ENCODE peak calls at places on chromosomes 5 and 9, in four cellular contexts. Z is osteoblast, T is progenitor cell of endocrine pancreas, B is sigmoid colon. F is an unnamed sample.

GRCh38 chr9:107489687-107490605 is at the start of gene KLF4:
- DNase-seq in B (peak; percentile 97), Z (peak; percentile 98), T (peak; percentile 73), F (peak; percentile 91)

GRCh38 chr5:115098041-115098702 is 71.5 kb downstream of the TRIM36 start:
- DNase-seq in Z (no peak), T (no peak), B (no peak), F (no peak)

GRCh38 chr5:133992429-133993151 is 12.2 kb downstream of the VDAC1 start:
- DNase-seq in Z (peak; percentile 14), T (no peak), B (no peak), F (no peak)

GRCh38 chr5:22250528-22250927 is 602.6 kb downstream of the CDH12 start:
- DNase-seq in Z (no peak), B (no peak), T (no peak), F (no peak)

GRCh38 chr5:171961117-171961516 is 45.3 kb downstream of the FBXW11 start:
- DNase-seq in B (no peak), Z (no peak), T (no peak), F (peak; percentile 34)

GRCh38 chr5:167339205-167339604 is 952.2 kb upstream of the WWC1 start:
- DNase-seq in T (no peak), Z (no peak), B (no peak), F (no peak)

GRCh38 chr5:137575211-137575610 is 76.1 kb upstream of the SPOCK1 start:
- DNase-seq in B (no peak), T (no peak), Z (no peak), F (no peak)

GRCh38 chr9:73683862-73684591 is 532.4 kb downstream of the ANXA1 start:
- DNase-seq in Z (peak; percentile 36), B (no peak), T (no peak), F (no peak)

GRCh38 chr5:9698125-9698848 is 68.1 kb upstream of the TAS2R1 start:
- DNase-seq in B (no peak), Z (no peak), T (no peak), F (no peak)

GRCh38 chr5:155189981-155190380 is 176.4 kb downstream of the KIF4B start:
- DNase-seq in Z (no peak), B (no peak), T (no peak), F (no peak)

GRCh38 chr5:100794218-100794617 is 108.9 kb downstream of the ST8SIA4 start:
- DNase-seq in Z (no peak), T (no peak), B (no peak), F (no peak)

GRCh38 chr5:142871880-142872200 is 101.7 kb downstream of the ARHGAP26 start:
- DNase-seq in B (no peak), T (no peak), Z (peak; percentile 88), F (no peak)

GRCh38 chr5:104071887-104072286 is 509.3 kb upstream of the NUDT12 start:
- DNase-seq in B (no peak), T (no peak), Z (peak; percentile 10), F (no peak)

GRCh38 chr5:57724836-57725235 is 242.2 kb upstream of the ACTBL2 start:
- DNase-seq in T (no peak), Z (peak; percentile 69), B (no peak), F (no peak)

GRCh38 chr5:57651127-57651526 is 168.5 kb upstream of the ACTBL2 start:
- DNase-seq in T (no peak), B (no peak), Z (no peak), F (no peak)

GRCh38 chr5:16557477-16557876 is 59.3 kb downstream of the RETREG1 start:
- DNase-seq in T (no peak), B (no peak), Z (no peak), F (no peak)

GRCh38 chr5:939368-939767 is 46.7 kb downstream of the TRIP13 start:
- DNase-seq in B (peak; percentile 34), T (no peak), Z (no peak), F (peak; percentile 6)

GRCh38 chr5:25119654-25120053 is 474.9 kb upstream of the CDH10 start:
- DNase-seq in T (no peak), Z (peak; percentile 34), B (no peak), F (no peak)

GRCh38 chr5:55570026-55570425 is 35.3 kb upstream of the PLPP1 start:
- DNase-seq in B (no peak), Z (peak; percentile 82), T (no peak), F (no peak)

GRCh38 chr5:65742565-65743231 is 20.7 kb downstream of the NLN start:
- DNase-seq in T (no peak), B (no peak), Z (peak; percentile 73), F (no peak)

GRCh38 chr5:53335115-53335514 is 145.3 kb upstream of the FST start:
- DNase-seq in Z (no peak), T (no peak), B (no peak), F (no peak)

GRCh38 chr9:68560131-68560844 is 19.6 kb upstream of the TMEM252 start:
- DNase-seq in B (peak; percentile 83), Z (no peak), T (no peak), F (no peak)

GRCh38 chr5:51345106-51345505 is 38.1 kb upstream of the ISL1 start:
- DNase-seq in Z (no peak), B (no peak), T (no peak), F (no peak)

GRCh38 chr9:97516111-97516510 is 14.6 kb downstream of the TMOD1 start:
- DNase-seq in B (no peak), Z (no peak), T (no peak), F (no peak)

GRCh38 chr5:169856571-169856970 is 123.7 kb downstream of the INSYN2B start:
- DNase-seq in B (no peak), T (no peak), Z (peak; percentile 54), F (no peak)

GRCh38 chr5:74155501-74155900 is 485.0 kb downstream of the ENC1 start:
- DNase-seq in T (no peak), Z (no peak), B (no peak), F (no peak)

GRCh38 chr5:61030163-61030482 is 85.1 kb downstream of the NDUFAF2 start:
- DNase-seq in Z (no peak), T (no peak), B (no peak), F (no peak)

GRCh38 chr5:35477321-35477720 is 140.3 kb upstream of the SPEF2 start:
- DNase-seq in Z (no peak), B (no peak), T (no peak), F (no peak)

GRCh38 chr9:5509573-5509972 is 758 bp upstream of the PDCD1LG2 start:
- DNase-seq in T (no peak), B (no peak), Z (peak; percentile 51), F (no peak)

GRCh38 chr5:109412981-109413402 is 3.2 kb upstream of the PJA2 start:
- DNase-seq in B (no peak), Z (peak; percentile 15), T (no peak), F (no peak)

GRCh38 chr5:33981408-33982171 is 2.9 kb downstream of the SLC45A2 start:
- DNase-seq in T (no peak), Z (peak; percentile 31), B (no peak), F (no peak)

GRCh38 chr9:86723351-86723750 is 224.0 kb downstream of the GAS1 start:
- DNase-seq in B (no peak), T (no peak), Z (no peak), F (no peak)

GRCh38 chr9:87824886-87825285 is 57.8 kb upstream of the SPATA31E1 start:
- DNase-seq in T (no peak), B (no peak), Z (no peak), F (no peak)

GRCh38 chr9:87827341-87827740 is 55.3 kb upstream of the SPATA31E1 start:
- DNase-seq in Z (peak; percentile 84), T (no peak), B (no peak), F (no peak)

GRCh38 chr9:87826331-87826730 is 56.3 kb upstream of the SPATA31E1 start:
- DNase-seq in T (no peak), Z (no peak), B (no peak), F (no peak)

GRCh38 chr9:87829756-87830155 is 52.9 kb upstream of the SPATA31E1 start:
- DNase-seq in Z (peak; percentile 47), B (no peak), T (no peak), F (no peak)

DNA sequence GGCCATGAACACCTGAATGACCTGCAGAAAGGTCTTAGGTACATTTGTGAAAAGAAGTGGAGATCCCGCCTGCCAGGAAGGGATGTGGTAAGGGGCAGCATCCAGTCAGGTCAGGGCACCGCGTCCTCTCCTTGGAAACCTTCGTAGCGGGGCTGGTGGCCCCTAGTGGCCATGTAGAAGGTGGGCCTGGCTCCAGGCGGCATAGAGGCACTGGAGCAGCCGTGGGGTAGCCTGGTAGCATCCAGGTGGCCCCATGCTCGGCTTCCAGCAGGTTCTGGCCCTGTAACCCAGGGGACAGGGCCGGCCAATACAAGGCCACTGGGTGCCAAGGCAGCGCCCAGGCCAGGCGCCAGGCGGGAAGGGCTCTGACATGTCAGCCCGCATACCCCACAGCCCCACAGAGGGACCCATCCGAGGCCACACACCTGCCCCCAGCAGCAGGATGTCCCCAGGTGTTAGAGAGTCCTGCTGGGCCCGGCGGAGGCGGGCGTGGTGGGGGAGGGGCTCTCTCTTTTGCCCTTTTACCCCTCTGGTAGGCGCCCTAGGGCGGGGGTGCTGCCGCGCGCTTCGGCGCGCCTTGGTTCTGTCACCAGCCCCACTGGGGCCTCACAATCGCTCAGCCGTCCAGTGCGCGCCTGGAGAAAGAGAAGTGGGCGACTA is 58.3 kb upstream of the SPATA31E1 start:
- DNase-seq in B (no peak), Z (peak; percentile 49), T (no peak), F (no peak)
- TF ChIP-seq CTCF in B (no peak), Z (no peak), T (no peak), F (no peak)

DNA sequence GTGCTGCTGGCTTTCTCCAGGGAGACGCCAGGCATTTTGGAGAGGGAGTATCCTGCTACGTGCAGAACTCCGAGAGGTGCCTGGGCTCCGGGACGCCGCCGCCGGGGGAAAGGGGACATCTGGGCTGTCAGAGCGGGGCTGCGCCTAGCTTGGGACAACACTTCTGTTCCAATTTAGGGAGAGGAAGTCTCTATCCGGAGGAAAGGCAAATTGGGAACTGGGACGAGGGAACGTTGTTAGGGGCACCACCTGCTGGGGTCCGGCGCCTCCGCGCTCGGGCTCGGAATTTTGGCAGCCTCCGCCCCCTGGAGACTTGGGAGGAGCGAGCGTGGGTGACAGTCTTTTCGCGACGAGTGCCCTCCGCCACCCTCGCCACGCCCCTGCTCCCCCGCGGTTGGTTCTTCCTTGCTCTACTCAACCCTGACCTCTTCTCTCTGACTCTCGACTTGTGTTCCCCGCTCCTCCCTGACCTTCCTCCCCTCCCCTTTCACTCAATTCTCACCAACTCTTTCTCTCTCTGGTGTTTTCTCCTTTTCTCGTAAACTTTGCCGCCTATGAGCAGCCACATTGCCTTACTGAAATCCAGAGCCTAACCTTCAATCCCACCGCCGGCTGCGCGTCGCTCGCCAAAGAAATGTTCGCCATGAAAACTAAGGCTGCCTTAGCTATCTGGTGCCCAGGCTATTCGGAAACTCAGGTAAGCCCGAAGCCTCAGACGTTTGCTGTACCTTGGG is 1.6 kb downstream of the TSLP start:
- DNase-seq in T (peak; percentile 11), B (peak; percentile 71), Z (peak; percentile 79), F (peak; percentile 66)
- TF ChIP-seq CTCF in T (no peak), B (no peak), Z (no peak), F (no peak)

GRCh38 chr9:112717669-112718331 is at the start of gene INIP:
- DNase-seq in Z (peak; percentile 97), T (peak; percentile 92), B (peak; percentile 97), F (peak; percentile 93)
- TF ChIP-seq CTCF in Z (no peak), T (peak; percentile 8), B (no peak), F (no peak)

DNA sequence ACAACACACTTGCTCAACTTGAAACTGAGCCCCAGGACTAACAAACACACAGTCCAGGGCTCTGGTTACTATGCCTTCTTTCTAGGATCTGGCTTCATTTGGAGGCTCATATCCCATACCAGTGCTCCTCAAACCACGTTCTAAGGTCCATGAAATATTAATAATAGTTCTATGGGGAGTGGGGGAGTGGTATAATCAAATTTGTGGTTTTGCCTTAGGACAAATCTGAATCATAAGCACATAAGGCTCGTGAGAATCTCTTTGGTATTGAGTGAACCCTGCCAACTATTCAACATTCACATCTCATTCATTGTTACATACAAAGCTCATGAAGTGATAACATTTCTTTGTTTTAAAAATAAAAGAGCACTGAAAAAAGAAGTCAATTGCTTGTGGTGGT is 55.1 kb downstream of the NFIB start:
- DNase-seq in Z (no peak), B (no peak), T (no peak), F (no peak)
- TF ChIP-seq CTCF in Z (no peak), B (no peak), T (no peak), F (no peak)

F was measured in tibial artery.